ENCODE peak calls at places on chromosomes 3 and 15, in five cellular contexts. U is PC-3, T is hepatocyte, D is HCT116, I is MM.1S. G is an unnamed sample.

GRCh38 chr3:188431553-188431952 is 277.6 kb downstream of the LPP start:
- DNase-seq in D (no peak), I (no peak), U (peak), T (peak), G (no peak)

GRCh38 chr15:36370735-36371115 is 208.7 kb upstream of the CDIN1 start:
- DNase-seq in T (no peak), D (peak), I (no peak), U (peak), G (no peak)

GRCh38 chr3:105791919-105792786 is 76.7 kb downstream of the CBLB start:
- DNase-seq in T (peak), I (no peak), D (no peak), U (no peak), G (no peak)

GRCh38 chr15:89198934-89199333 is 22.4 kb downstream of the RLBP1 start:
- DNase-seq in T (no peak), I (no peak), D (no peak), U (no peak), G (no peak)

GRCh38 chr3:187713504-187713903 is 11.1 kb upstream of the RTP2 start:
- DNase-seq in U (peak), T (no peak), D (no peak), I (peak), G (peak)

GRCh38 chr3:139934557-139935070 is 371 bp upstream of the CLSTN2 start:
- DNase-seq in U (no peak), I (no peak), T (peak), D (no peak), G (peak)

GRCh38 chr15:88108991-88109390 is 147.5 kb downstream of the NTRK3 start:
- DNase-seq in I (no peak), T (no peak), D (no peak), U (no peak), G (no peak)

GRCh38 chr3:81545572-81545971 is 215.9 kb downstream of the GBE1 start:
- DNase-seq in U (no peak), I (no peak), D (peak), T (no peak), G (no peak)

GRCh38 chr15:57947282-57947681 is 118.2 kb downstream of the ALDH1A2 start:
- DNase-seq in T (no peak), D (no peak), I (no peak), U (no peak), G (no peak)

GRCh38 chr15:76139368-76140068 is 79.7 kb downstream of the TMEM266 start:
- DNase-seq in T (peak), D (peak), I (peak), U (peak), G (peak)

GRCh38 chr3:67884345-67884744 is 229.9 kb upstream of the SUCLG2 start:
- DNase-seq in I (no peak), D (no peak), U (no peak), T (no peak), G (no peak)

GRCh38 chr3:155382396-155383042 is 89.0 kb upstream of the STRIT1 start:
- DNase-seq in U (peak), D (peak), T (peak), I (peak), G (peak)

GRCh38 chr3:191141728-191142127 is 57.3 kb upstream of the OSTN start:
- DNase-seq in D (peak), U (peak), I (no peak), T (no peak), G (no peak)

GRCh38 chr3:67423722-67424121 is 230.7 kb downstream of the SUCLG2 start:
- DNase-seq in D (no peak), I (no peak), T (no peak), U (no peak), G (no peak)

GRCh38 chr3:42505849-42506410 is 3.5 kb downstream of the VIPR1 start:
- DNase-seq in U (no peak), I (no peak), D (no peak), T (no peak), G (no peak)

GRCh38 chr3:129687586-129688125 is 81.2 kb upstream of the PLXND1 start:
- DNase-seq in U (no peak), T (no peak), I (no peak), D (no peak), G (no peak)

GRCh38 chr15:63638828-63639227 is 41.6 kb downstream of the FBXL22 start:
- DNase-seq in U (no peak), I (no peak), T (no peak), D (no peak), G (no peak)

GRCh38 chr3:134362670-134363380 is 11.4 kb downstream of the AMOTL2 start:
- DNase-seq in D (no peak), T (no peak), I (no peak), U (no peak), G (no peak)

GRCh38 chr3:110413807-110414748 is 657.5 kb upstream of the NECTIN3 start:
- DNase-seq in D (no peak), U (peak), T (no peak), I (no peak), G (no peak)

GRCh38 chr15:87704276-87704675 is 552.3 kb downstream of the NTRK3 start:
- DNase-seq in T (no peak), D (no peak), I (no peak), U (no peak), G (no peak)

GRCh38 chr3:172194702-172195392 is 155.5 kb downstream of the FNDC3B start:
- DNase-seq in I (no peak), D (peak), U (peak), T (no peak), G (peak)

GRCh38 chr15:52714968-52715367 is 35.8 kb upstream of the ATOSA start:
- DNase-seq in U (no peak), I (no peak), T (no peak), D (no peak), G (no peak)

GRCh38 chr15:52706091-52706490 is 26.9 kb upstream of the ATOSA start:
- DNase-seq in D (no peak), U (peak), T (no peak), I (no peak), G (no peak)

GRCh38 chr15:52710050-52710709 is 31.0 kb upstream of the ATOSA start:
- DNase-seq in T (no peak), U (no peak), I (peak), D (no peak), G (no peak)

GRCh38 chr15:52710710-52711107 is 31.5 kb upstream of the ATOSA start:
- DNase-seq in T (no peak), U (no peak), I (no peak), D (no peak), G (no peak)

DNA sequence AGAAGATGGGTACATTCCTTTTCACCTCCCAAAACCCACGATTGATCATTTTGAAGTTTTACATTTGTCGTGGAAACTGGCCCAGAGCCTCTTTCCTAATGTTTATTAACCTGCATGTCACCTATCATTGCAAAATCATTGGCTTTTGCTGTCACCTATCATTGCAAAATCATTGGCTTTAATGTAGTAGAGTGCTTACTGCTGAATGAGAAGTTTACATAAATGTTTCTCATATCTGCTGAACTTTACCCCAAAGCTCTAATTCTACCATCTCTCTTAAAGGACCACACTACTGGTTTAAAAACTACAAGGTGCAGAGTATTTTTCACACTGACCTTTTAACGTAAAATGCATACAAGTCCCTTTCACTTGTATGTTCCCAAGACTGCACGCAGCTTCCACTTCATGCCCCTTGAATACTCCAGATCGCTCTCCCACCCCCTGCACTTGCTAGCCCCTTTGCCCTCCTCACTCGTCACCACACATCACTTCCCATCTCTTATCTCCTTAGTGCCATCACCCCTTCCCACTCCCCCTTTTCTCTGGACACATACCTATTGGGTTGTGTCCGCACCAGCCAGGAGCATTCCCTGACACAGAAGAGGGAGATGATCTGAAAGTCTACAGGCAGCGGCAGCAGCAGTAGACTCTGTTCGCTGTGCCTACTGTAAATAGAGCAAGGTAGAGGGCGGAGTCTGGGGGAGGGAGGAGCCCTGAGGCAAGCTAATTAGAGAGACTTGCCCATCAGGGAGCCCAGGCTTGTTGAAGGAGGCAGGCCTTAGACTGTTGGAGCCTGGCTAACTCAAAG is 30.2 kb upstream of the ATOSA start:
- DNase-seq in I (peak), D (no peak), T (peak), U (no peak), G (peak)
- H3K4me3 ChIP-seq in I (peak), D (no peak), T (no peak), U (no peak), G (peak)

GRCh38 chr15:98561169-98561941 is 87.0 kb upstream of the IGF1R start:
- DNase-seq in I (no peak), D (no peak), U (no peak), T (no peak), G (no peak)
- TF ChIP-seq EZH2phosphoT487 in I (no peak), D (no peak), U (no peak), T (no peak), G (no peak)

GRCh38 chr15:50881121-50882048 is 27.1 kb upstream of the AP4E1 start:
- DNase-seq in I (no peak), U (no peak), D (no peak), T (no peak), G (no peak)
- H2AFZ ChIP-seq in I (peak), U (no peak), D (no peak), T (no peak), G (no peak)

DNA sequence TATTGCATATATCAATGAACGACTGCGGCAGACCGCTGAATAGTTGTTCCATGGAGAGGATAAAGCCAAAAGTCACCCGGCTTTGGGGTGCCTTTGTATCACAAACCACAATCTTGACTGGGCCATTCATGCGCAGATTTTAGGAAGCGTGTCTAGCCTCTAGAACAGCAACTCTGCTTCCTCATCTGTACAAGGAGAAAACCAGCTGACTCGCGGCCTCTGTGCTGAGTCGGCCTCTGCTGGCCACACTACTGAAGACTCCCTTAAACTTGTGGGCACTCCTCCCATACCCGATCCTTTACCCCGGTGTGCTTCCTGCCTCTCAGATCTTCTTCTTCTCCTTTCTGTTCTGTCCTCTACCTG is 872 bp downstream of the DLEC1 start:
- DNase-seq in T (peak), D (no peak), I (peak), U (no peak), G (peak)
- H3K4me3 ChIP-seq in T (peak), D (no peak), I (peak), U (no peak), G (peak)

GRCh38 chr3:37494206-37494605 is 319.8 kb upstream of the LRRFIP2 start:
- DNase-seq in I (no peak), D (no peak), U (no peak), T (no peak), G (no peak)
- TF ChIP-seq EZH2phosphoT487 in I (no peak), D (no peak), U (no peak), T (no peak), G (no peak)

GRCh38 chr15:92519709-92520108 is 126.0 kb downstream of the ST8SIA2 start:
- DNase-seq in D (no peak), T (no peak), U (no peak), I (no peak), G (no peak)
- H2AFZ ChIP-seq in D (no peak), T (no peak), U (no peak), I (no peak), G (peak)

G was measured in GM23338.